ENCODE peak calls at places on chromosomes 1 and 21, in nine cellular contexts. Y is stomach, K is DND-41, C is tibial artery, V is prostate gland, P is IMR-90, J is fibroblast of lung, U is psoas muscle, A is OCI-LY7. D is an unnamed sample.
A peak's percentile ranks its signal among the peaks of the same experiment; 100 is the strongest.

GRCh38 chr1:226984521-226985238 is 44.6 kb downstream of the COQ8A start:
- DNase-seq in K (no peak), Y (no peak), P (no peak), J (no peak), V (no peak), U (no peak), C (no peak), A (no peak), D (no peak)

GRCh38 chr1:230147253-230148193 is 80.5 kb downstream of the GALNT2 start:
- DNase-seq in P (no peak), V (no peak), K (no peak), J (no peak), U (no peak), Y (no peak), A (no peak), C (no peak), D (no peak)

GRCh38 chr1:232510367-232511110 is 119.4 kb downstream of the SIPA1L2 start:
- DNase-seq in A (no peak), K (no peak), J (no peak), U (no peak), C (no peak), P (no peak), Y (no peak), V (no peak), D (no peak)

GRCh38 chr1:22790232-22791008 is 79.8 kb downstream of the EPHB2 start:
- DNase-seq in Y (no peak), P (no peak), A (no peak), K (no peak), V (no peak), J (no peak), C (no peak), U (no peak), D (no peak)

GRCh38 chr1:231160851-231161710 is 777 bp upstream of the TRIM67 start:
- DNase-seq in A (no peak), K (no peak), U (no peak), J (no peak), Y (no peak), P (no peak), V (no peak), C (no peak), D (no peak)

GRCh38 chr1:94169126-94169525 is 48.2 kb upstream of the ABCA4 start:
- DNase-seq in J (peak; percentile 2), A (no peak), U (no peak), Y (no peak), P (no peak), C (no peak), V (no peak), K (no peak), D (no peak)

GRCh38 chr1:181910905-181911304 is 150.6 kb downstream of the ZNF648 start:
- DNase-seq in J (no peak), K (no peak), U (no peak), A (peak; percentile 6), V (no peak), Y (no peak), C (no peak), P (no peak), D (no peak)

GRCh38 chr1:99119193-99119592 is 114.5 kb upstream of the PLPPR5 start:
- DNase-seq in A (no peak), U (no peak), P (no peak), K (no peak), V (no peak), Y (no peak), J (peak; percentile 12), C (no peak), D (no peak)

GRCh38 chr1:6353605-6353947 is 40.0 kb downstream of the ACOT7 start:
- DNase-seq in U (no peak), V (no peak), K (no peak), Y (no peak), P (no peak), A (no peak), J (no peak), C (no peak), D (no peak)

GRCh38 chr1:228095938-228096337 is 7.2 kb downstream of the C1orf35 start:
- DNase-seq in A (no peak), C (peak; percentile 56), K (peak; percentile 1), U (peak; percentile 6), Y (no peak), J (no peak), P (no peak), V (no peak), D (no peak)

GRCh38 chr1:157311730-157312269 is 173.6 kb upstream of the ETV3 start:
- DNase-seq in U (no peak), V (no peak), C (no peak), K (no peak), A (no peak), J (no peak), Y (no peak), P (no peak), D (peak; percentile 12)

GRCh38 chr1:109761227-109762038 is 2.3 kb downstream of the EPS8L3 start:
- DNase-seq in P (no peak), V (no peak), K (no peak), J (no peak), U (no peak), Y (peak; percentile 22), A (no peak), C (peak; percentile 57), D (no peak)

GRCh38 chr1:93692983-93693591 is 11.4 kb upstream of the BCAR3 start:
- DNase-seq in U (no peak), Y (no peak), J (peak; percentile 64), V (peak; percentile 78), K (no peak), P (peak; percentile 90), C (no peak), A (peak; percentile 65), D (peak; percentile 75)

GRCh38 chr1:205750683-205751651 is 985 bp upstream of the NUCKS1 start:
- DNase-seq in Y (no peak), P (no peak), U (no peak), J (no peak), K (peak; percentile 26), V (no peak), C (no peak), A (no peak), D (no peak)

DNA sequence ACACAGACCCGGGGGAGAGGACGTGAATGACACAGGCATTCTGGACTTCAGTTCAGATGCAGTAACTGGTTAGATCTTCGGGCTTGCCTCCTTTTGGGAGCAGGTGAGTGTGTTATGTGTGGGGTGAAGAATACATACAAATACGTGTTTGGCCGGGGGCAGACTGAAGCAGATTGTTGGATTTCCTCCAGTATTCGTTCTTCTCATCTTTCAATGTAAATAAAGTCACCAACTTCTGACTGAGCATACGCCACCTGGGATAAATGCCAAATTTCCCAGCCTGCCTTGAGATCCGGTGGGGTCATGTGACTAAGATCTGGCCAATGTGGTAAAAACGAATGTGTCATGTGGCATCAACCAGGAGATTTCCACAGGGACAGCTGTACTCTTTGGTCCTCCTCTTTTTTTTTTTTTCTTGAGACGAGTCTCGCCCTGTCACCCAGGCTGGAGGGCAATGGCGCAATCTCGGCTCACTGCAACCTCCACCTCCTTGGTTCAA is 189.8 kb downstream of the RGS7 start:
- DNase-seq in Y (no peak), P (no peak), A (no peak), V (no peak), K (no peak), J (no peak), C (no peak), U (no peak), D (no peak)
- H3K27ac ChIP-seq in Y (no peak overlapping the region), P (no peak overlapping the region), A (no peak overlapping the region), V (no peak overlapping the region), K (no peak overlapping the region), J (no peak overlapping the region), C (no peak overlapping the region), U (no peak overlapping the region), D (no peak overlapping the region)

DNA sequence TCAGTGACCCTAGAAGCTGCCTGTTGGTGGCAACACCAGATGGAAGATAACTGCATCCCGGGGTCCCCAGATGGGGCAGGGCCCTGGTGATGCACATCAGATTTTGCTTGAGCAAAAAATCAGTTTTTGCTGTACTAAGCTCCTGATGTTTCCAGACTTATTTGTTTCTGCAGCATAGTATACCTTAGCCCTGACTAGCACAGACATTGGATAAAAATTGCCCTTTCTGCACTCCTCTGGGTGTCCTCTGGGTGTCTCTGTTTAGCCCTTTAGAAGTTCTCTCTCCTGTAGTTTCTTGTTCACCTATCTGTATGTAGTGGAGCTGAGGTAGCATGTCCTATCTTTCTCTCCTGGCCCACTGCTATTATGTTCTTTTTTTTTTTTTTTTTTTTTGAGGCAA is 30.3 kb upstream of the PLA2G2C start:
- DNase-seq in P (peak; percentile 10), Y (no peak), K (peak; percentile 11), U (no peak), A (peak; percentile 58), C (no peak), V (no peak), J (peak; percentile 20), D (peak; percentile 11)
- TF ChIP-seq CTCF in P (peak; percentile 34), Y (no peak), K (peak; percentile 63), U (no peak), A (peak; percentile 75), C (no peak), V (no peak), J (peak; percentile 48), D (peak; percentile 60)

GRCh38 chr21:32448803-32449594 is 36.5 kb downstream of the EVA1C start:
- DNase-seq in U (no peak), Y (no peak), A (no peak), J (peak; percentile 12), K (no peak), C (no peak), V (no peak), P (peak; percentile 33), D (peak; percentile 16)
- H3K27ac ChIP-seq in U (no peak overlapping the region), Y (no peak overlapping the region), A (no peak overlapping the region), J (no peak overlapping the region), K (no peak overlapping the region), C (no peak overlapping the region), V (peak overlapping the region; percentile 88), P (no peak overlapping the region), D (no peak overlapping the region)

GRCh38 chr1:18670267-18670910 is 39.7 kb downstream of the PAX7 start:
- DNase-seq in Y (no peak), J (no peak), P (no peak), C (no peak), K (no peak), A (no peak), V (no peak), U (no peak), D (no peak)

GRCh38 chr1:18668750-18669404 is 38.2 kb downstream of the PAX7 start:
- DNase-seq in A (no peak), J (no peak), V (peak; percentile 89), P (no peak), U (no peak), K (no peak), C (no peak), Y (peak; percentile 59), D (no peak)

GRCh38 chr1:18668051-18668450 is 37.4 kb downstream of the PAX7 start:
- DNase-seq in U (no peak), J (no peak), K (no peak), P (no peak), C (no peak), V (peak; percentile 48), A (no peak), Y (no peak), D (no peak)

GRCh38 chr1:18676431-18676830 is 45.8 kb downstream of the PAX7 start:
- DNase-seq in U (no peak), K (peak; percentile 16), A (no peak), C (no peak), Y (no peak), J (no peak), V (no peak), P (no peak), D (no peak)

DNA sequence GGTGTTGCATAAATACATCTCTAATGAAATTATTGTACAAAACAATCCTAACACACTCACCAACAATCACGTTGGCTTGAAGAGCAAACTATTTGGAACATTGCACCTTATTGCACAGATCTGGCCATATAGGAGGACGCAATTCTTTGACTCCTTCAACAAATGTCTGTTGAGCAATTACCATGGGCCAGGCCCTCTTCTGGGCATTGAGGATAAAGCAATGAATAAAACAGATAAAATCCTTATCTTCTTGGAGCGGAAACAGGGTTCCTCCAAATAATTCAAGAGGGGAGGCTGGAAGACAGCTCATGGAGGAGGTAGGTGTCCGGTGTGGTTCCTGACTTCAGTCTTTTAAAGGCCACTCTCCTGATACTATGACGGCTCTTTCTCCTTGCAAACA is 43.3 kb downstream of the PAX7 start:
- DNase-seq in C (no peak), U (no peak), P (no peak), J (no peak), Y (no peak), V (no peak), A (peak; percentile 37), K (no peak), D (no peak)
- TF ChIP-seq CTCF in C (no peak), U (no peak), P (peak; percentile 9), J (no peak), Y (no peak), V (no peak), A (peak; percentile 73), K (peak; percentile 11), D (peak; percentile 32)

D was measured in brain microvascular endothelial cell.